ENCODE peak calls at places on chromosomes 4 and X, in seven cellular contexts. D, Q, H, G, T, E and N are unnamed samples.

GRCh38 chr4:147833254-147833653 is 101.4 kb downstream of the ARHGAP10 start:
- DNase-seq in D (no peak), Q (no peak), H (no peak), G (no peak), T (peak; percentile 82), E (no peak), N (no peak)

GRCh38 chr4:143375326-143376073 is 38.8 kb downstream of the GAB1 start:
- DNase-seq in D (peak; percentile 55), Q (peak; percentile 47), H (no peak), G (peak; percentile 43), T (peak; percentile 45), E (no peak), N (no peak)

GRCh38 chrX:151396042-151396826 is 772 bp upstream of the VMA21 start:
- DNase-seq in D (no peak), Q (no peak), H (peak; percentile 22), G (peak; percentile 21), T (peak; percentile 80), E (no peak), N (no peak)

GRCh38 chr4:113435893-113436292 is 325.6 kb downstream of the CAMK2D start:
- DNase-seq in D (peak; percentile 62), Q (peak; percentile 24), H (peak; percentile 74), G (no peak), T (peak; percentile 87), E (no peak), N (no peak)

GRCh38 chr4:31125061-31125460 is 404.9 kb downstream of the PCDH7 start:
- DNase-seq in D (no peak), Q (no peak), H (no peak), G (no peak), T (no peak), E (no peak), N (no peak)

GRCh38 chr4:116358633-116359222 is 726.6 kb downstream of the TRAM1L1 start:
- DNase-seq in D (peak; percentile 15), Q (peak; percentile 69), H (peak; percentile 52), G (peak; percentile 66), T (peak; percentile 81), E (no peak), N (no peak)

GRCh38 chrX:144681501-144681900 is 565.8 kb upstream of the SPANXN1 start:
- DNase-seq in D (no peak), Q (no peak), H (no peak), G (no peak), T (peak; percentile 88), E (no peak), N (no peak)

GRCh38 chr4:71189471-71189870 is 149.3 kb upstream of the SLC4A4 start:
- DNase-seq in D (no peak), Q (peak; percentile 40), H (no peak), G (no peak), T (peak; percentile 86), E (no peak), N (no peak)

GRCh38 chr4:28225005-28225404 is 1364.4 kb downstream of the STIM2 start:
- DNase-seq in D (no peak), Q (no peak), H (no peak), G (no peak), T (peak; percentile 29), E (no peak), N (no peak)

GRCh38 chr4:29927895-29928294 is 792.3 kb upstream of the PCDH7 start:
- DNase-seq in D (no peak), Q (no peak), H (no peak), G (no peak), T (no peak), E (no peak), N (no peak)

GRCh38 chrX:7261672-7262332 is 113.8 kb upstream of the PUDP start:
- DNase-seq in D (no peak), Q (no peak), H (no peak), G (no peak), T (no peak), E (no peak), N (no peak)

GRCh38 chr4:32429151-32429550 is 1709.0 kb downstream of the PCDH7 start:
- DNase-seq in D (no peak), Q (no peak), H (no peak), G (no peak), T (peak; percentile 1), E (no peak), N (no peak)

GRCh38 chr4:53196872-53197759 is 168.7 kb downstream of the SCFD2 start:
- DNase-seq in D (no peak), Q (no peak), H (no peak), G (no peak), T (peak; percentile 86), E (no peak), N (no peak)

GRCh38 chr4:25500626-25501318 is 123.7 kb downstream of the ANAPC4 start:
- DNase-seq in D (no peak), Q (no peak), H (no peak), G (no peak), T (no peak), E (no peak), N (no peak)

GRCh38 chr4:25506032-25506571 is 129.0 kb downstream of the ANAPC4 start:
- DNase-seq in D (no peak), Q (no peak), H (no peak), G (no peak), T (no peak), E (peak; percentile 65), N (peak; percentile 75)

GRCh38 chr4:25505637-25505991 is 128.6 kb downstream of the ANAPC4 start:
- DNase-seq in D (no peak), Q (no peak), H (no peak), G (no peak), T (no peak), E (no peak), N (no peak)

GRCh38 chr4:25503779-25504178 is 126.7 kb downstream of the ANAPC4 start:
- DNase-seq in D (no peak), Q (no peak), H (no peak), G (no peak), T (no peak), E (no peak), N (no peak)

DNA sequence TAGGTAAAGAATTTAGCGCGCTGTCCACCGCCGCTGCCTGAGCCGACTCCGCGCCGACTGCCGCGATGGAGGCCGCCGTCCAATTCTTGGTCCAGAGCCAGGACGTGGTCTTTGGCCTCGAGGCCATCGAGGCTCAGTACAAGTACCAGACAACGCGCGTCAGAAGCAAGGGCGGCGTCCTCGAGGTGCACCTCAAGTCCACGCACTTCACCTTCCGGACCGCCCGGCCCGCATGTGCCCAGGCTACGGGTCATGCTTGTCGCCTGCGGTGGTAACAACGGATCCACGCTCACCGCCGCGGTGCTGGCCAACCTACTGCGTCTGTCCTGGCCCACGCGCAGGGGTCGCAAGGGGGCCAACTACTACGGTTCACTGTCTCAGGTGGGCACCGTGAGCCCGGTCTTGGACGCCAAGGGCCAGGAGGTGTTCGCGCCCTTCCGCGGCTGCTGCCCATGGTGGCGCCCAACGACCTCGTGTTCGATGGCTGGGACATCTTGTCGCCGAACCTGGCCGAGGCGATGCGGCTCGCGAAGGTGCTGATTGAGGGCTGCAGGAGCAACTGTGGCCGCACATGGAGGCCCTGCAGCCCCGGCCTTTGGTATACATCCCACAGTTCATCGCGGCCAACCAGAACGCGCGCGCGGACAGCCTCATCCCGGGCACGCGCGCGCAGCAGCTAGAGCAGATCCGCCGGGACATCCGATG is 128.0 kb downstream of the ANAPC4 start:
- DNase-seq in D (no peak), Q (no peak), H (no peak), G (no peak), T (no peak), E (peak; percentile 62), N (no peak)
- H3K36me3 ChIP-seq in D (no peaks in the 10 kb centered on the region), Q (no peaks in the 10 kb centered on the region), H (no peaks in the 10 kb centered on the region), G (no peaks in the 10 kb centered on the region), T (no peaks in the 10 kb centered on the region), E (no peaks in the 10 kb centered on the region), N (no peaks in the 10 kb centered on the region)

GRCh38 chr4:8763966-8764901 is 107.4 kb downstream of the HMX1 start:
- DNase-seq in D (peak; percentile 24), Q (no peak), H (peak; percentile 9), G (no peak), T (no peak), E (peak; percentile 43), N (peak; percentile 24)

GRCh38 chr4:8762951-8763735 is 108.5 kb downstream of the HMX1 start:
- DNase-seq in D (peak; percentile 11), Q (no peak), H (no peak), G (no peak), T (no peak), E (peak; percentile 26), N (peak; percentile 27)

GRCh38 chr4:8765631-8766590 is 105.7 kb downstream of the HMX1 start:
- DNase-seq in D (peak; percentile 31), Q (no peak), H (peak; percentile 11), G (no peak), T (no peak), E (peak; percentile 37), N (peak; percentile 66)

GRCh38 chr4:8766610-8767009 is 105.0 kb downstream of the HMX1 start:
- DNase-seq in D (peak; percentile 17), Q (no peak), H (peak; percentile 13), G (no peak), T (no peak), E (peak; percentile 24), N (peak; percentile 21)

GRCh38 chr4:8765084-8765483 is 106.6 kb downstream of the HMX1 start:
- DNase-seq in D (peak; percentile 33), Q (no peak), H (peak; percentile 16), G (no peak), T (no peak), E (peak; percentile 21), N (no peak)
- H3K9me3 ChIP-seq in D (no peaks in the 10 kb centered on the region), Q (no peaks in the 10 kb centered on the region), H (no peaks in the 10 kb centered on the region), G (no peaks in the 10 kb centered on the region), T (no peaks in the 10 kb centered on the region), E (no peaks in the 10 kb centered on the region), N (no peaks in the 10 kb centered on the region)

DNA sequence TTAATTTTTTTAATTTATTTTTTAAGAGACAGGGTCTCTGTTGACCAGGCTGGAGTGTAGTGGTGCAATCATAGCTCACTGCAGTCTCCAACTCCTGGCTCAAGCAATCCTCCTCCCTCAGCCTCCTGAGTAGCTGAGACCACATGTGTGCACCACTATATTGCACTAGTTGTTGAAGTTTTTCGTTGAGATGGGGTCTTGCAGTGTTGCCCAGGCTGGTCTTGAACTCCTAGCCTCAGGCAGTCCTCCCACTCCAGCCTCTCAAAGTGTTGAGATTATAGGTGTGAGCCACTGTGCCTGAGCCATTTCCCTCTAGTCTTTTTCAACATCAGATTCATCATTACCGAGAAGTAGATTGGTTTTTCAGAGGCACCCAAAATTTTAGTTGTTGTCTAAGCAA is 165.7 kb downstream of the DCLK2 start:
- DNase-seq in D (no peak), Q (no peak), H (no peak), G (no peak), T (no peak), E (no peak), N (no peak)
- H3K36me3 ChIP-seq in D (peaks cover 2% of the 10 kb centered on the region), Q (no peaks in the 10 kb centered on the region), H (peaks cover 12% of the 10 kb centered on the region), G (no peaks in the 10 kb centered on the region), T (peaks cover 4% of the 10 kb centered on the region), E (no peaks in the 10 kb centered on the region), N (no peaks in the 10 kb centered on the region)

GRCh38 chr4:3224971-3225850 is 23.7 kb upstream of the MSANTD1 start:
- DNase-seq in D (peak; percentile 42), Q (no peak), H (no peak), G (no peak), T (no peak), E (peak; percentile 48), N (peak; percentile 31)

GRCh38 chr4:3226467-3226866 is 22.5 kb upstream of the MSANTD1 start:
- DNase-seq in D (peak; percentile 61), Q (peak; percentile 34), H (no peak), G (peak; percentile 28), T (no peak), E (peak; percentile 49), N (peak; percentile 57)

GRCh38 chr4:3225946-3226345 is 23.0 kb upstream of the MSANTD1 start:
- DNase-seq in D (peak; percentile 47), Q (no peak), H (no peak), G (no peak), T (no peak), E (no peak), N (peak; percentile 66)

GRCh38 chr4:3227878-3228675 is 20.9 kb upstream of the MSANTD1 start:
- DNase-seq in D (peak; percentile 42), Q (no peak), H (no peak), G (no peak), T (no peak), E (peak; percentile 56), N (peak; percentile 26)

GRCh38 chr4:3226944-3227343 is 22.0 kb upstream of the MSANTD1 start:
- DNase-seq in D (peak; percentile 40), Q (no peak), H (no peak), G (no peak), T (no peak), E (peak; percentile 44), N (no peak)
- H3K9me3 ChIP-seq in D (no peaks in the 10 kb centered on the region), Q (no peaks in the 10 kb centered on the region), H (no peaks in the 10 kb centered on the region), G (no peaks in the 10 kb centered on the region), T (no peaks in the 10 kb centered on the region), E (no peaks in the 10 kb centered on the region), N (no peaks in the 10 kb centered on the region)